ENCODE peak calls at places on chromosomes 2 and 18, in nine cellular contexts. One of them, this sample, is unnamed.

GRCh38 chr2:71385008-71385407 is 53.4 kb downstream of the ZNF638 start:
- DNase-seq in colonic mucosa: no peak
- DNase-seq in kidney glomerular epithelial cell: peak; percentile 17
- DNase-seq in cardiac fibroblast: peak; percentile 70
- DNase-seq in A549: no peak
- DNase-seq in iris pigment epithelial cell: peak; percentile 91
- DNase-seq in stimulated activated CD4-positive, alpha-beta T cell treated with anti-CD3 and anti-CD28 coated beads, Interleukin-15, amount 100 ng/mL, for 48 hours: no peak
- DNase-seq in left lung: no peak
- DNase-seq in fibroblast of the conjunctiva: peak; percentile 70
- DNase-seq in this sample: no peak

GRCh38 chr2:8089596-8089995 is 592.3 kb upstream of the ID2 start:
- DNase-seq in colonic mucosa: no peak
- DNase-seq in kidney glomerular epithelial cell: no peak
- DNase-seq in cardiac fibroblast: peak; percentile 36
- DNase-seq in A549: no peak
- DNase-seq in iris pigment epithelial cell: peak; percentile 26
- DNase-seq in stimulated activated CD4-positive, alpha-beta T cell treated with anti-CD3 and anti-CD28 coated beads, Interleukin-15, amount 100 ng/mL, for 48 hours: no peak
- DNase-seq in left lung: no peak
- DNase-seq in fibroblast of the conjunctiva: no peak
- DNase-seq in this sample: no peak

GRCh38 chr2:219215871-219216536 is 2.8 kb downstream of the ABCB6 start:
- DNase-seq in colonic mucosa: no peak
- DNase-seq in kidney glomerular epithelial cell: no peak
- DNase-seq in cardiac fibroblast: no peak
- DNase-seq in A549: no peak
- DNase-seq in iris pigment epithelial cell: no peak
- DNase-seq in stimulated activated CD4-positive, alpha-beta T cell treated with anti-CD3 and anti-CD28 coated beads, Interleukin-15, amount 100 ng/mL, for 48 hours: no peak
- DNase-seq in left lung: no peak
- DNase-seq in fibroblast of the conjunctiva: no peak
- DNase-seq in this sample: no peak

GRCh38 chr18:7618821-7619410 is 51.8 kb downstream of the PTPRM start:
- DNase-seq in colonic mucosa: no peak
- DNase-seq in kidney glomerular epithelial cell: no peak
- DNase-seq in cardiac fibroblast: peak; percentile 9
- DNase-seq in A549: no peak
- DNase-seq in iris pigment epithelial cell: no peak
- DNase-seq in stimulated activated CD4-positive, alpha-beta T cell treated with anti-CD3 and anti-CD28 coated beads, Interleukin-15, amount 100 ng/mL, for 48 hours: no peak
- DNase-seq in left lung: no peak
- DNase-seq in fibroblast of the conjunctiva: no peak
- DNase-seq in this sample: no peak

GRCh38 chr2:178522950-178523595 is 42.8 kb downstream of the PLEKHA3 start:
- DNase-seq in colonic mucosa: peak; percentile 83
- DNase-seq in kidney glomerular epithelial cell: peak; percentile 50
- DNase-seq in cardiac fibroblast: peak; percentile 86
- DNase-seq in A549: peak; percentile 68
- DNase-seq in iris pigment epithelial cell: peak; percentile 80
- DNase-seq in stimulated activated CD4-positive, alpha-beta T cell treated with anti-CD3 and anti-CD28 coated beads, Interleukin-15, amount 100 ng/mL, for 48 hours: peak; percentile 83
- DNase-seq in left lung: peak; percentile 88
- DNase-seq in fibroblast of the conjunctiva: peak; percentile 74
- DNase-seq in this sample: peak; percentile 61

GRCh38 chr2:101732199-101732598 is 34.7 kb downstream of the MAP4K4 start:
- DNase-seq in colonic mucosa: no peak
- DNase-seq in kidney glomerular epithelial cell: no peak
- DNase-seq in cardiac fibroblast: no peak
- DNase-seq in A549: no peak
- DNase-seq in iris pigment epithelial cell: no peak
- DNase-seq in stimulated activated CD4-positive, alpha-beta T cell treated with anti-CD3 and anti-CD28 coated beads, Interleukin-15, amount 100 ng/mL, for 48 hours: no peak
- DNase-seq in left lung: no peak
- DNase-seq in fibroblast of the conjunctiva: no peak
- DNase-seq in this sample: no peak

GRCh38 chr2:222859786-222860726 is 780 bp upstream of the ACSL3 start:
- DNase-seq in colonic mucosa: peak; percentile 76
- DNase-seq in kidney glomerular epithelial cell: no peak
- DNase-seq in cardiac fibroblast: peak; percentile 89
- DNase-seq in A549: peak; percentile 42
- DNase-seq in iris pigment epithelial cell: peak; percentile 77
- DNase-seq in stimulated activated CD4-positive, alpha-beta T cell treated with anti-CD3 and anti-CD28 coated beads, Interleukin-15, amount 100 ng/mL, for 48 hours: no peak
- DNase-seq in left lung: peak; percentile 57
- DNase-seq in fibroblast of the conjunctiva: peak; percentile 68
- DNase-seq in this sample: no peak

GRCh38 chr18:46294751-46295150 is 190.6 kb downstream of the HAUS1 start:
- DNase-seq in colonic mucosa: no peak
- DNase-seq in kidney glomerular epithelial cell: no peak
- DNase-seq in cardiac fibroblast: no peak
- DNase-seq in A549: no peak
- DNase-seq in iris pigment epithelial cell: no peak
- DNase-seq in stimulated activated CD4-positive, alpha-beta T cell treated with anti-CD3 and anti-CD28 coated beads, Interleukin-15, amount 100 ng/mL, for 48 hours: no peak
- DNase-seq in left lung: no peak
- DNase-seq in fibroblast of the conjunctiva: no peak
- DNase-seq in this sample: no peak

GRCh38 chr2:79721966-79722365 is 209.1 kb downstream of the CTNNA2 start:
- DNase-seq in colonic mucosa: no peak
- DNase-seq in kidney glomerular epithelial cell: no peak
- DNase-seq in cardiac fibroblast: no peak
- DNase-seq in A549: no peak
- DNase-seq in iris pigment epithelial cell: peak; percentile 67
- DNase-seq in stimulated activated CD4-positive, alpha-beta T cell treated with anti-CD3 and anti-CD28 coated beads, Interleukin-15, amount 100 ng/mL, for 48 hours: no peak
- DNase-seq in left lung: no peak
- DNase-seq in fibroblast of the conjunctiva: no peak
- DNase-seq in this sample: no peak

GRCh38 chr2:156852681-156853080 is 404.8 kb upstream of the GALNT5 start:
- DNase-seq in colonic mucosa: no peak
- DNase-seq in kidney glomerular epithelial cell: no peak
- DNase-seq in cardiac fibroblast: no peak
- DNase-seq in A549: no peak
- DNase-seq in iris pigment epithelial cell: no peak
- DNase-seq in stimulated activated CD4-positive, alpha-beta T cell treated with anti-CD3 and anti-CD28 coated beads, Interleukin-15, amount 100 ng/mL, for 48 hours: no peak
- DNase-seq in left lung: no peak
- DNase-seq in fibroblast of the conjunctiva: no peak
- DNase-seq in this sample: no peak

GRCh38 chr2:179338681-179339080 is 74.0 kb upstream of the SESTD1 start:
- DNase-seq in colonic mucosa: no peak
- DNase-seq in kidney glomerular epithelial cell: no peak
- DNase-seq in cardiac fibroblast: peak; percentile 51
- DNase-seq in A549: no peak
- DNase-seq in iris pigment epithelial cell: peak; percentile 70
- DNase-seq in stimulated activated CD4-positive, alpha-beta T cell treated with anti-CD3 and anti-CD28 coated beads, Interleukin-15, amount 100 ng/mL, for 48 hours: no peak
- DNase-seq in left lung: no peak
- DNase-seq in fibroblast of the conjunctiva: peak; percentile 50
- DNase-seq in this sample: no peak

GRCh38 chr18:72086421-72086820 is 457.7 kb downstream of the CBLN2 start:
- DNase-seq in colonic mucosa: no peak
- DNase-seq in kidney glomerular epithelial cell: peak; percentile 9
- DNase-seq in cardiac fibroblast: peak; percentile 22
- DNase-seq in A549: no peak
- DNase-seq in iris pigment epithelial cell: peak; percentile 5
- DNase-seq in stimulated activated CD4-positive, alpha-beta T cell treated with anti-CD3 and anti-CD28 coated beads, Interleukin-15, amount 100 ng/mL, for 48 hours: no peak
- DNase-seq in left lung: no peak
- DNase-seq in fibroblast of the conjunctiva: peak; percentile 9
- DNase-seq in this sample: no peak

GRCh38 chr2:142179686-142180085 is 48.9 kb upstream of the LRP1B start:
- DNase-seq in colonic mucosa: no peak
- DNase-seq in kidney glomerular epithelial cell: no peak
- DNase-seq in cardiac fibroblast: no peak
- DNase-seq in A549: no peak
- DNase-seq in iris pigment epithelial cell: no peak
- DNase-seq in stimulated activated CD4-positive, alpha-beta T cell treated with anti-CD3 and anti-CD28 coated beads, Interleukin-15, amount 100 ng/mL, for 48 hours: no peak
- DNase-seq in left lung: no peak
- DNase-seq in fibroblast of the conjunctiva: no peak
- DNase-seq in this sample: no peak

GRCh38 chr2:157307021-157307420 is 18.6 kb downstream of the ERMN start:
- DNase-seq in colonic mucosa: no peak
- DNase-seq in kidney glomerular epithelial cell: peak; percentile 8
- DNase-seq in cardiac fibroblast: no peak
- DNase-seq in A549: no peak
- DNase-seq in iris pigment epithelial cell: no peak
- DNase-seq in stimulated activated CD4-positive, alpha-beta T cell treated with anti-CD3 and anti-CD28 coated beads, Interleukin-15, amount 100 ng/mL, for 48 hours: no peak
- DNase-seq in left lung: no peak
- DNase-seq in fibroblast of the conjunctiva: no peak
- DNase-seq in this sample: no peak

This sample was measured in naive thymus-derived CD8-positive, alpha-beta T cell.